ENCODE peak calls at places on chromosomes 16 and 17, in nine cellular contexts. H is body of pancreas, J is heart left ventricle, T is A549, G is lower leg skin, E is stomach, B is uterus, S is transverse colon, N is spleen. W is an unnamed sample.

GRCh38 chr16:67110136-67110847 is 551 bp downstream of the PHAF1 start:
- DNase-seq in H (peak; percentile 56), J (no peak), T (no peak), G (no peak), E (no peak), B (no peak), S (no peak), N (no peak), W (no peak)

GRCh38 chr16:19166500-19166899 is 1.5 kb upstream of the SYT17 start:
- DNase-seq in H (no peak), J (no peak), T (no peak), G (no peak), E (no peak), B (no peak), S (no peak), N (no peak), W (no peak)

GRCh38 chr16:23859713-23860269 is 24.0 kb downstream of the PRKCB start:
- DNase-seq in H (no peak), J (no peak), T (no peak), G (no peak), E (no peak), B (no peak), S (no peak), N (no peak), W (no peak)

GRCh38 chr17:47332287-47332686 is 8.5 kb downstream of the EFCAB13 start:
- DNase-seq in H (no peak), J (no peak), T (no peak), G (no peak), E (no peak), B (no peak), S (no peak), N (no peak), W (no peak)

GRCh38 chr17:22467720-22468119 is 775.4 kb downstream of the KCNJ18 start:
- DNase-seq in H (no peak), J (no peak), T (no peak), G (no peak), E (no peak), B (no peak), S (no peak), N (no peak), W (no peak)

GRCh38 chr17:10729334-10730193 is at the start of gene TMEM220:
- DNase-seq in H (peak; percentile 79), J (peak; percentile 89), T (peak; percentile 48), G (peak; percentile 72), E (peak; percentile 82), B (peak; percentile 83), S (peak; percentile 79), N (peak; percentile 92), W (peak; percentile 94)

GRCh38 chr17:71511266-71511995 is 609.4 kb upstream of the SOX9 start:
- DNase-seq in H (no peak), J (no peak), T (no peak), G (no peak), E (no peak), B (no peak), S (no peak), N (no peak), W (no peak)

GRCh38 chr16:81823111-81823510 is 44.0 kb downstream of the PLCG2 start:
- DNase-seq in H (peak; percentile 30), J (peak; percentile 48), T (no peak), G (no peak), E (peak; percentile 39), B (no peak), S (peak; percentile 73), N (peak; percentile 94), W (no peak)

GRCh38 chr17:4908711-4909496 is 6.0 kb upstream of the CHRNE start:
- DNase-seq in H (peak; percentile 94), J (peak; percentile 94), T (peak; percentile 86), G (peak; percentile 92), E (peak; percentile 92), B (peak; percentile 82), S (peak; percentile 90), N (peak; percentile 94), W (peak; percentile 95)

GRCh38 chr16:35207059-35207999 is 1747.9 kb downstream of the TP53TG3F start:
- DNase-seq in H (peak; percentile 58), J (no peak), T (no peak), G (no peak), E (no peak), B (no peak), S (no peak), N (peak; percentile 61), W (no peak)

GRCh38 chr17:17379197-17379991 is 76.2 kb downstream of the NT5M start:
- DNase-seq in H (peak; percentile 75), J (no peak), T (no peak), G (no peak), E (no peak), B (no peak), S (no peak), N (peak; percentile 55), W (no peak)

GRCh38 chr17:65783845-65784334 is 222.4 kb upstream of the AXIN2 start:
- DNase-seq in H (no peak), J (no peak), T (peak; percentile 16), G (no peak), E (no peak), B (peak; percentile 53), S (peak; percentile 32), N (no peak), W (no peak)

GRCh38 chr17:35731239-35731931 is at the start of gene RASL10B:
- DNase-seq in H (peak; percentile 67), J (peak; percentile 65), T (no peak), G (no peak), E (peak; percentile 54), B (peak; percentile 55), S (peak; percentile 37), N (no peak), W (peak; percentile 80)

DNA sequence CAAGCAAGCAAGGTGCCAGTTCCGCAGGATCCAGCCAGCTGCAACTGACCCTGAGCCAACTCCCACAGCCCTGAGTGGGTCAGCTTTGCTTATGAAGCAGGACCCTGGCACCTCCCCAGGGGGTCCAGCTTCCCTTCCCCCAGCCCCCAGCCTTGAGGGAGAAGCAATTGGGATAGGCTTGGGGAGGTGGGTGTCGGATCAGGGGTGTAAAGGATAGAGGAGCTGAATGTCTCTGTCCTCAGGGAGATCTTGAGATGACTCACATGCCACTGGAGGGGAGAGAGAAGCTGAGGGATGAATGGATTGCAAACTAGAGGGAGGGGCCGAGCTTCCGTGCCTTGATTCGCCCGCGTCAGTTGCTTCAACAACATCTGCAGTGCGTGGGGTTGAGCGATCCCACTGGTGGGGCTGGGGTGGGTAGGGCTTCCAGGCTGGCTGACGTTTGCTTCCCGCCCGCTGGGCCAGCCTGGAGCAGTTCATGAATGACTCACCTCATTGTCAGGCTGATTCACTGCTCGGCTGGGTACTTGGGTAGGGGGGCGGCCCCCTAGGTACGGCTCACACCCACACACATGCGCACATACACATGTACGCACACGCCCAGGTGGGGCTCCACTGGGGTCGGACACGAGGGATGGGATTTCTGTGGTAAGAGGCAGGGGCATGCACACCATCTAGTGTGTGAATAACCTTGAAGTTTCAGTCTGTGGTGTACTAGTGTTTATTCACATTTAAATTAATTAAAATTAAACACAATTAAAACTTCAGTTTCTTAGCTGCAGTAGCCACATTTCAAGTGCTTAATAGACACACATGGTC is 3.6 kb upstream of the HROB start:
- DNase-seq in H (peak; percentile 81), J (peak; percentile 82), T (peak; percentile 99), G (peak; percentile 89), E (peak; percentile 71), B (peak; percentile 94), S (peak; percentile 73), N (no peak), W (peak; percentile 94)
- H3K4me3 ChIP-seq in H (no peak overlapping the region), J (no peak overlapping the region), T (peak overlapping the region; percentile 33), G (no peak overlapping the region), E (peak overlapping the region; percentile 11), B (peak overlapping the region; percentile 3), S (no peak overlapping the region), N (no peak overlapping the region), W (no peak overlapping the region)

GRCh38 chr16:68310441-68311315 is at the start of the genes PRMT7 and SLC7A6OS:
- DNase-seq in H (peak; percentile 93), J (peak; percentile 94), T (peak; percentile 98), G (peak; percentile 86), E (peak; percentile 90), B (peak; percentile 80), S (peak; percentile 93), N (peak; percentile 99), W (peak; percentile 93)
- TF ChIP-seq POLR2A in H (peak; percentile 86), J (peak; percentile 76), T (peak; percentile 91), G (no peak), E (no peak), B (peak; percentile 70), S (peak; percentile 80), N (peak; percentile 66), W (peak; percentile 73)

DNA sequence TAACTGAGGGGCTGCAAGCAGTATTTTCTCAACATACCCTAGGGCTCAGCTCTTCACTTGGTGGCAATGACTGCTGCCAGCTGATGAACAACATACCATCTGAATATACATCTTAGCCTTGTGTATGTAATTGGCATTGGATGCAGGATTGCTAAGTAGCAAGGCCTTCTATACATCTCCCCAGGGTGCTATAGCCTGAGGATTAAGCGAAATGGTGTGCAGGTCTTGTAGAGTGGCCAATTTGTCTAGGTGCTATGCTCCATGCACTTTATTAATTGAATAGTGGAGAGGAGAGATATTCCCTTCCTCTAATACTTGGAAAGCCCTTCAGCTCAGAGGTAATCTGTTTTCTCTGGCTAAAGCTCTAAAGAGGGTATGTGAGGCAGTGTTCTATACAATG is 71.9 kb downstream of the KIF2B start:
- DNase-seq in H (no peak), J (no peak), T (no peak), G (no peak), E (no peak), B (no peak), S (no peak), N (no peak), W (no peak)
- H3K4me3 ChIP-seq in H (no peak overlapping the region), J (no peak overlapping the region), T (no peak overlapping the region), G (no peak overlapping the region), E (no peak overlapping the region), B (no peak overlapping the region), S (no peak overlapping the region), N (no peak overlapping the region), W (no peak overlapping the region)

GRCh38 chr16:88500255-88500661 is 47.2 kb downstream of the ZFPM1 start:
- DNase-seq in H (peak; percentile 90), J (peak; percentile 70), T (no peak), G (no peak), E (peak; percentile 74), B (no peak), S (no peak), N (no peak), W (no peak)

GRCh38 chr16:88498576-88499208 is 45.6 kb downstream of the ZFPM1 start:
- DNase-seq in H (no peak), J (no peak), T (no peak), G (no peak), E (no peak), B (no peak), S (no peak), N (no peak), W (no peak)

GRCh38 chr16:88497561-88498420 is 44.7 kb downstream of the ZFPM1 start:
- DNase-seq in H (no peak), J (no peak), T (no peak), G (no peak), E (no peak), B (no peak), S (no peak), N (no peak), W (no peak)

GRCh38 chr16:88499836-88500251 is 46.8 kb downstream of the ZFPM1 start:
- DNase-seq in H (peak; percentile 47), J (no peak), T (no peak), G (no peak), E (peak; percentile 66), B (no peak), S (no peak), N (no peak), W (no peak)

GRCh38 chr16:88499314-88499713 is 46.2 kb downstream of the ZFPM1 start:
- DNase-seq in H (no peak), J (no peak), T (no peak), G (no peak), E (no peak), B (no peak), S (no peak), N (no peak), W (no peak)
- TF ChIP-seq POLR2A in H (no peak), J (no peak), T (no peak), G (no peak), E (no peak), B (no peak), S (no peak), N (no peak), W (no peak)

GRCh38 chr17:50080096-50080480 is 15.1 kb upstream of the PDK2 start:
- DNase-seq in H (no peak), J (no peak), T (no peak), G (no peak), E (no peak), B (no peak), S (no peak), N (peak; percentile 66), W (no peak)
- H3K4me3 ChIP-seq in H (no peak overlapping the region), J (no peak overlapping the region), T (no peak overlapping the region), G (no peak overlapping the region), E (no peak overlapping the region), B (no peak overlapping the region), S (no peak overlapping the region), N (no peak overlapping the region), W (no peak overlapping the region)